ENCODE peak calls at places on chromosomes 2 and 18, in nine cellular contexts. G is H9, N is fibroblast of lung, B is foreskin keratinocyte, W is HL-60, Y is neural progenitor cell, J is endodermal cell, L is psoas muscle, X is upper lobe of right lung. Q is an unnamed sample.

GRCh38 chr2:55720417-55720816 is 26.8 kb upstream of the PNPT1 start:
- DNase-seq in N (no peak), X (no peak), J (no peak), G (no peak), B (no peak), W (no peak), Y (no peak), L (no peak), Q (no peak)

GRCh38 chr2:224221455-224221913 is 180.4 kb downstream of the FAM124B start:
- DNase-seq in Y (peak), N (peak), G (peak), J (peak), L (no peak), W (no peak), B (peak), X (no peak), Q (no peak)

GRCh38 chr2:114346658-114347057 is 95.8 kb upstream of the DPP10 start:
- DNase-seq in B (no peak), L (no peak), N (no peak), Y (no peak), G (no peak), X (no peak), W (no peak), J (no peak), Q (no peak)

GRCh38 chr2:72341639-72342038 is 194.0 kb upstream of the CYP26B1 start:
- DNase-seq in B (no peak), J (no peak), N (no peak), W (no peak), X (no peak), L (no peak), G (no peak), Y (no peak), Q (no peak)

GRCh38 chr18:499351-500229 is 911 bp downstream of the COLEC12 start:
- DNase-seq in G (no peak), B (no peak), X (peak), Y (peak), J (peak), W (no peak), N (peak), L (no peak), Q (no peak)

GRCh38 chr18:2905802-2906521 is 59.2 kb downstream of the EMILIN2 start:
- DNase-seq in Y (peak), B (no peak), L (peak), X (peak), G (peak), J (peak), W (peak), N (peak), Q (peak)

GRCh38 chr2:117771969-117772630 is 42.4 kb upstream of the DDX18 start:
- DNase-seq in N (peak), B (no peak), X (no peak), J (no peak), W (no peak), L (no peak), G (no peak), Y (peak), Q (no peak)

GRCh38 chr2:62660087-62660486 is 45.4 kb upstream of the EHBP1 start:
- DNase-seq in X (no peak), N (no peak), L (no peak), J (no peak), G (no peak), B (no peak), Y (no peak), W (no peak), Q (no peak)

GRCh38 chr2:239277401-239278085 is 123.3 kb downstream of the HDAC4 start:
- DNase-seq in N (no peak), B (no peak), W (no peak), Y (no peak), J (no peak), X (peak), L (no peak), G (peak), Q (peak)

GRCh38 chr2:105042189-105042588 is 4.3 kb downstream of the MRPS9 start:
- DNase-seq in X (no peak), L (no peak), W (no peak), B (no peak), N (no peak), J (peak), G (peak), Y (peak), Q (peak)

GRCh38 chr2:14492920-14493503 is 139.5 kb upstream of the LRATD1 start:
- DNase-seq in N (peak), J (no peak), L (no peak), Y (peak), G (no peak), B (peak), X (no peak), W (no peak), Q (no peak)

GRCh38 chr2:100989666-100990065 is 12.4 kb upstream of the RPL31 start:
- DNase-seq in G (no peak), W (no peak), J (no peak), Y (no peak), L (no peak), N (no peak), X (no peak), B (no peak), Q (no peak)

GRCh38 chr18:34028341-34028740 is 196.4 kb downstream of the NOL4 start:
- DNase-seq in J (no peak), Y (no peak), W (no peak), B (no peak), G (no peak), L (no peak), X (no peak), N (peak), Q (no peak)

GRCh38 chr2:39338502-39338901 is 94.7 kb upstream of the CDKL4 start:
- DNase-seq in N (no peak), L (no peak), B (no peak), Y (peak), W (no peak), J (no peak), X (no peak), G (no peak), Q (no peak)

GRCh38 chr18:12948055-12948804 is 419 bp downstream of the SEH1L start:
- DNase-seq in Y (peak), B (peak), N (peak), X (peak), G (peak), L (peak), W (peak), J (peak), Q (peak)

GRCh38 chr2:174120346-174120745 is 128.0 kb downstream of the OLA1 start:
- DNase-seq in Y (no peak), W (no peak), G (no peak), B (peak), X (no peak), N (peak), L (no peak), J (no peak), Q (no peak)

GRCh38 chr18:35073186-35074105 is 32.2 kb downstream of the MAPRE2 start:
- DNase-seq in G (no peak), L (no peak), B (no peak), Y (no peak), W (no peak), X (no peak), J (no peak), N (peak), Q (no peak)

GRCh38 chr18:75249672-75250470 is 39.3 kb downstream of the TSHZ1 start:
- DNase-seq in J (no peak), W (peak), B (no peak), N (no peak), X (no peak), G (no peak), L (no peak), Y (no peak), Q (no peak)

GRCh38 chr18:24734058-24734457 is 273.6 kb downstream of the HRH4 start:
- DNase-seq in J (peak), B (no peak), Y (peak), G (peak), W (no peak), X (no peak), N (no peak), L (no peak), Q (no peak)

GRCh38 chr2:231058761-231059550 is 2.3 kb downstream of the PSMD1 start:
- DNase-seq in W (no peak), Y (no peak), G (no peak), X (no peak), J (no peak), N (peak), L (no peak), B (no peak), Q (no peak)

GRCh38 chr18:3402962-3403585 is 46.9 kb upstream of the TGIF1 start:
- DNase-seq in J (no peak), G (no peak), L (no peak), W (no peak), Y (no peak), X (no peak), N (peak), B (peak), Q (no peak)

GRCh38 chr2:72952110-72952823 is 34.9 kb downstream of the EMX1 start:
- DNase-seq in J (peak), B (no peak), G (peak), N (no peak), L (no peak), W (no peak), Y (no peak), X (no peak), Q (no peak)

GRCh38 chr2:216858312-216858711 is 1.6 kb downstream of the TNP1 start:
- DNase-seq in J (no peak), B (no peak), Y (no peak), W (no peak), L (no peak), X (no peak), N (peak), G (no peak), Q (no peak)

GRCh38 chr2:64586883-64587481 is 62.9 kb downstream of the AFTPH start:
- DNase-seq in L (no peak), G (no peak), J (no peak), X (no peak), N (peak), B (no peak), W (no peak), Y (peak), Q (no peak)

GRCh38 chr2:149027602-149028250 is 10.8 kb upstream of the LYPD6B start:
- DNase-seq in X (no peak), Y (peak), B (peak), L (no peak), G (no peak), J (peak), W (no peak), N (no peak), Q (no peak)
- H3K27ac ChIP-seq in X (no peak), Y (no peak), B (peak), L (no peak), G (no peak), J (no peak), W (no peak), N (no peak), Q (no peak)

GRCh38 chr2:158042666-158043065 is 59.0 kb upstream of the UPP2 start:
- DNase-seq in L (no peak), X (no peak), N (no peak), Y (no peak), J (no peak), G (no peak), W (no peak), B (no peak), Q (no peak)

GRCh38 chr2:158047156-158047611 is 54.5 kb upstream of the UPP2 start:
- DNase-seq in N (no peak), J (no peak), W (no peak), Y (no peak), X (no peak), G (no peak), L (no peak), B (no peak), Q (no peak)

GRCh38 chr2:158043181-158043948 is 58.3 kb upstream of the UPP2 start:
- DNase-seq in Y (no peak), X (no peak), W (no peak), J (no peak), N (no peak), G (no peak), B (no peak), L (no peak), Q (no peak)

GRCh38 chr2:158048327-158048726 is 53.3 kb upstream of the UPP2 start:
- DNase-seq in L (no peak), X (no peak), B (no peak), G (no peak), J (no peak), N (no peak), W (no peak), Y (no peak), Q (no peak)

DNA sequence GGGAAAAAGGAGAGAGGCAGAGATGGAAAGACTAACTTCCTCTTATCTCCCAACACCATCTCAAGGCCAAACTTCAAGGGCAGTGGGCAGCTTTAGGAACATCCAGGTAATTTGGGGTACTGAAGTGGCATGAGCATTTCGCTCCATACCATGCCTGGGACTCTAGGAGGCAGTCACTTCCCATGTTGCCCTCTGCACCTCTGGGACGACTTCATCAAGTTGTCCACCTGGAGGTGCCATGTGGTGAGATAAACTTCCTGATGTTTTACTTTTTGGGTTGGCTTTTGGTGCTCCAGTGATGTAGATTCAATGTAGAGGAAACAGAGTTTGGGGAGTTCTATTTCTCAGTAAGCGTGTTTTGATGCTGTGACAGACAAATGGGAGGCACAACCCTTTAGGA is 56.3 kb upstream of the UPP2 start:
- DNase-seq in L (no peak), G (peak), B (no peak), J (peak), N (no peak), Y (peak), X (no peak), W (no peak), Q (peak)
- TF ChIP-seq CTCF in L (no peak), G (peak), B (peak), J (peak), N (no peak), Y (peak), X (no peak), W (no peak), Q (peak)

GRCh38 chr2:201699384-201699783 is 940 bp upstream of the MPP4 start:
- DNase-seq in L (no peak), N (peak), J (no peak), G (no peak), W (no peak), X (no peak), B (no peak), Y (no peak), Q (no peak)

GRCh38 chr2:201697899-201698298 is 545 bp downstream of the MPP4 start:
- DNase-seq in W (no peak), L (no peak), B (peak), Y (no peak), J (no peak), X (no peak), N (peak), G (no peak), Q (no peak)

GRCh38 chr2:201701591-201701990 is 3.1 kb upstream of the MPP4 start:
- DNase-seq in N (no peak), W (no peak), X (no peak), L (no peak), G (no peak), J (no peak), B (no peak), Y (no peak), Q (no peak)

GRCh38 chr2:201698588-201699226 is at the start of gene MPP4:
- DNase-seq in L (no peak), X (no peak), Y (no peak), G (no peak), B (peak), J (no peak), W (no peak), N (peak), Q (no peak)

GRCh38 chr2:201696151-201696659 is 2.2 kb downstream of the MPP4 start:
- DNase-seq in J (no peak), Y (no peak), X (no peak), B (peak), G (no peak), N (peak), W (no peak), L (no peak), Q (no peak)
- H3K27ac ChIP-seq in J (no peak), Y (no peak), X (no peak), B (peak), G (no peak), N (peak), W (no peak), L (peak), Q (no peak)

DNA sequence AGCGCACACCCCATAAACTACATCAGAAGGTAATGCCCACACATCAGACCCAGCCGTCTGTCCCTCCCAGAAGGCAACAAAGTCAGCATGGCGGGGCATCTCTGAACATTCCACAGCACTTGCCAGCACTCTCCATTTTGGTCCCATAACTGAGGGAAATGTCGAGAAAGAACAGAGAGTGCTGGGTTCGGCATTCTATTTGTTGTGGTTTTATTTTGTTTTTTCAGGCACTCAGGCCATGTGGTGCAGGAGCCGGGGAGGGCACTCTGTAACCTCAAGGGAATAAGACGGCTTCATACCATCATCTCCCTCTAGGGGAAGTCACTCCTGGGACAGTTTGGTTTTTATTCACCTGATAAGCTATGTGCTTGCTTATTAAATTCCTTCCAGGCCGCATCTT is 156.0 kb downstream of the SEPTIN10 start:
- DNase-seq in W (no peak), N (no peak), X (peak), G (no peak), Y (no peak), B (no peak), L (no peak), J (peak), Q (no peak)
- TF ChIP-seq CTCF in W (no peak), N (peak), X (no peak), G (peak), Y (peak), B (no peak), L (no peak), J (peak), Q (no peak)

Q was measured in body of pancreas.